ENCODE peak calls at places on chromosomes 6 and 20, in nine cellular contexts. D is foreskin melanocyte; X is foreskin fibroblast; C is pancreas; W is AG20443; G is naive thymus-derived CD8-positive, alpha-beta T cell; N is GM04503; B is T-helper 1 cell; J is glutamatergic neuron. H is an unnamed sample.
A peak's percentile ranks its signal among the peaks of the same experiment; 100 is the strongest.

GRCh38 chr6:20367716-20368485 is 33.8 kb upstream of the E2F3 start:
- DNase-seq in D (no peak), X (peak; percentile 12), C (no peak), W (no peak), G (no peak), N (no peak), B (no peak), J (no peak), H (no peak)

GRCh38 chr20:46562373-46563169 is 12.1 kb upstream of the OCSTAMP start:
- DNase-seq in D (peak; percentile 79), X (peak; percentile 83), C (peak; percentile 62), W (peak; percentile 87), G (peak; percentile 38), N (no peak), B (peak; percentile 44), J (peak; percentile 83), H (peak; percentile 65)

GRCh38 chr6:105397987-105398386 is 4.9 kb downstream of the PREP start:
- DNase-seq in D (no peak), X (no peak), C (no peak), W (no peak), G (peak; percentile 10), N (no peak), B (no peak), J (no peak), H (no peak)

GRCh38 chr6:42932412-42932811 is 3.1 kb downstream of the CNPY3 start:
- DNase-seq in D (no peak), X (no peak), C (no peak), W (no peak), G (no peak), N (no peak), B (no peak), J (no peak), H (no peak)

GRCh38 chr6:167954151-167954550 is 43.3 kb upstream of the KIF25 start:
- DNase-seq in D (no peak), X (no peak), C (no peak), W (no peak), G (no peak), N (no peak), B (no peak), J (no peak), H (no peak)

GRCh38 chr6:136401749-136402148 is 112.1 kb upstream of the BCLAF1 start:
- DNase-seq in D (no peak), X (peak; percentile 63), C (no peak), W (peak; percentile 42), G (no peak), N (peak; percentile 14), B (no peak), J (no peak), H (no peak)

GRCh38 chr20:54093423-54094267 is 23.3 kb upstream of the BCAS1 start:
- DNase-seq in D (peak; percentile 99), X (no peak), C (no peak), W (no peak), G (no peak), N (no peak), B (no peak), J (no peak), H (no peak)

GRCh38 chr6:19394051-19394450 is 443.1 kb upstream of the ID4 start:
- DNase-seq in D (peak; percentile 26), X (no peak), C (no peak), W (no peak), G (no peak), N (no peak), B (no peak), J (no peak), H (no peak)

GRCh38 chr6:83126807-83127206 is 59.3 kb downstream of the DOP1A start:
- DNase-seq in D (no peak), X (no peak), C (no peak), W (no peak), G (no peak), N (no peak), B (no peak), J (no peak), H (no peak)

GRCh38 chr6:73451166-73452106 is 661 bp downstream of the CGAS start:
- DNase-seq in D (peak; percentile 63), X (peak; percentile 68), C (peak; percentile 32), W (peak; percentile 71), G (peak; percentile 49), N (no peak), B (peak; percentile 39), J (peak; percentile 50), H (peak; percentile 6)

GRCh38 chr6:77389402-77389801 is 73.9 kb downstream of the HTR1B start:
- DNase-seq in D (no peak), X (no peak), C (no peak), W (no peak), G (no peak), N (no peak), B (no peak), J (no peak), H (no peak)

GRCh38 chr20:32832664-32833063 is 12.9 kb downstream of the MAPRE1 start:
- DNase-seq in D (no peak), X (no peak), C (no peak), W (no peak), G (peak; percentile 28), N (no peak), B (no peak), J (no peak), H (no peak)

GRCh38 chr20:40741507-40742106 is 52.6 kb upstream of the MAFB start:
- DNase-seq in D (peak; percentile 24), X (peak; percentile 69), C (no peak), W (peak; percentile 61), G (peak; percentile 19), N (peak; percentile 0), B (peak; percentile 11), J (peak; percentile 41), H (peak; percentile 13)

GRCh38 chr6:152846825-152847224 is 96.2 kb downstream of the VIP start:
- DNase-seq in D (no peak), X (no peak), C (no peak), W (no peak), G (no peak), N (no peak), B (no peak), J (no peak), H (no peak)

GRCh38 chr6:134938896-134939295 is 11.0 kb downstream of the ALDH8A1 start:
- DNase-seq in D (no peak), X (no peak), C (no peak), W (no peak), G (peak; percentile 47), N (no peak), B (peak; percentile 23), J (no peak), H (no peak)

GRCh38 chr20:33644313-33645071 is 17.6 kb upstream of the C20orf144 start:
- DNase-seq in D (no peak), X (no peak), C (no peak), W (no peak), G (no peak), N (no peak), B (no peak), J (no peak), H (no peak)

GRCh38 chr20:64152906-64153305 is 11.3 kb upstream of the MYT1 start:
- DNase-seq in D (no peak), X (no peak), C (no peak), W (no peak), G (no peak), N (no peak), B (no peak), J (no peak), H (no peak)

GRCh38 chr6:121885399-121886152 is 450.1 kb downstream of the GJA1 start:
- DNase-seq in D (no peak), X (peak; percentile 54), C (no peak), W (no peak), G (no peak), N (no peak), B (no peak), J (no peak), H (no peak)

GRCh38 chr6:61193771-61194170 is 1092.3 kb downstream of the KHDRBS2 start:
- DNase-seq in D (no peak), X (no peak), C (no peak), W (no peak), G (no peak), N (no peak), B (no peak), J (no peak), H (no peak)

GRCh38 chr6:158072083-158072721 is 90.5 kb downstream of the SYNJ2 start:
- DNase-seq in D (peak; percentile 69), X (peak; percentile 87), C (peak; percentile 73), W (peak; percentile 86), G (peak; percentile 69), N (no peak), B (peak; percentile 50), J (peak; percentile 83), H (peak; percentile 64)

GRCh38 chr6:28861339-28861738 is 62.4 kb downstream of the TRIM27 start:
- DNase-seq in D (no peak), X (no peak), C (no peak), W (no peak), G (no peak), N (no peak), B (no peak), J (no peak), H (no peak)

GRCh38 chr6:33926451-33926850 is 122.6 kb upstream of the MLN start:
- DNase-seq in D (no peak), X (no peak), C (no peak), W (no peak), G (no peak), N (no peak), B (no peak), J (peak; percentile 34), H (no peak)

H was measured in prostate gland.